ENCODE peak calls at places on chromosome 22, in nine cellular contexts. One of them, this sample, is unnamed.
A peak's percentile ranks its signal among the peaks of the same experiment; 100 is the strongest.

GRCh38 chr22:29810156-29810555 is 27.9 kb downstream of the ASCC2 start:
- DNase-seq in cardiac fibroblast: no peak
- DNase-seq in psoas muscle: no peak
- DNase-seq in H9: no peak
- DNase-seq in left ventricle myocardium inferior: no peak
- DNase-seq in colonic mucosa: no peak
- DNase-seq in progenitor cell of endocrine pancreas: no peak
- DNase-seq in keratinocyte: no peak
- DNase-seq in HL-60: no peak
- DNase-seq in this sample: no peak

GRCh38 chr22:46941958-46942815 is 179.7 kb downstream of the TBC1D22A start:
- DNase-seq in cardiac fibroblast: no peak
- DNase-seq in psoas muscle: no peak
- DNase-seq in H9: no peak
- DNase-seq in left ventricle myocardium inferior: peak; percentile 42
- DNase-seq in colonic mucosa: peak; percentile 12
- DNase-seq in progenitor cell of endocrine pancreas: no peak
- DNase-seq in keratinocyte: no peak
- DNase-seq in HL-60: no peak
- DNase-seq in this sample: peak; percentile 27

GRCh38 chr22:37192741-37193140 is 4.7 kb upstream of the C1QTNF6 start:
- DNase-seq in cardiac fibroblast: no peak
- DNase-seq in psoas muscle: no peak
- DNase-seq in H9: no peak
- DNase-seq in left ventricle myocardium inferior: no peak
- DNase-seq in colonic mucosa: no peak
- DNase-seq in progenitor cell of endocrine pancreas: no peak
- DNase-seq in keratinocyte: no peak
- DNase-seq in HL-60: no peak
- DNase-seq in this sample: no peak

GRCh38 chr22:38144025-38144405 is 33.5 kb upstream of the BAIAP2L2 start:
- DNase-seq in cardiac fibroblast: no peak
- DNase-seq in psoas muscle: no peak
- DNase-seq in H9: peak; percentile 49
- DNase-seq in left ventricle myocardium inferior: no peak
- DNase-seq in colonic mucosa: no peak
- DNase-seq in progenitor cell of endocrine pancreas: no peak
- DNase-seq in keratinocyte: no peak
- DNase-seq in HL-60: no peak
- DNase-seq in this sample: no peak

GRCh38 chr22:46047226-46047625 is 70.3 kb upstream of the WNT7B start:
- DNase-seq in cardiac fibroblast: no peak
- DNase-seq in psoas muscle: peak; percentile 14
- DNase-seq in H9: peak; percentile 15
- DNase-seq in left ventricle myocardium inferior: peak; percentile 14
- DNase-seq in colonic mucosa: no peak
- DNase-seq in progenitor cell of endocrine pancreas: no peak
- DNase-seq in keratinocyte: no peak
- DNase-seq in HL-60: no peak
- DNase-seq in this sample: no peak

GRCh38 chr22:28329582-28330073 is 350.0 kb downstream of the TTC28 start:
- DNase-seq in cardiac fibroblast: peak; percentile 70
- DNase-seq in psoas muscle: no peak
- DNase-seq in H9: no peak
- DNase-seq in left ventricle myocardium inferior: no peak
- DNase-seq in colonic mucosa: no peak
- DNase-seq in progenitor cell of endocrine pancreas: no peak
- DNase-seq in keratinocyte: no peak
- DNase-seq in HL-60: no peak
- DNase-seq in this sample: no peak

GRCh38 chr22:39230261-39231196 is 14.3 kb downstream of the PDGFB start:
- DNase-seq in cardiac fibroblast: no peak
- DNase-seq in psoas muscle: peak; percentile 57
- DNase-seq in H9: peak; percentile 80
- DNase-seq in left ventricle myocardium inferior: no peak
- DNase-seq in colonic mucosa: no peak
- DNase-seq in progenitor cell of endocrine pancreas: no peak
- DNase-seq in keratinocyte: no peak
- DNase-seq in HL-60: no peak
- DNase-seq in this sample: no peak

GRCh38 chr22:30205281-30206115 is 41.1 kb downstream of the LIF start:
- DNase-seq in cardiac fibroblast: peak; percentile 100
- DNase-seq in psoas muscle: peak; percentile 85
- DNase-seq in H9: no peak
- DNase-seq in left ventricle myocardium inferior: peak; percentile 49
- DNase-seq in colonic mucosa: no peak
- DNase-seq in progenitor cell of endocrine pancreas: no peak
- DNase-seq in keratinocyte: no peak
- DNase-seq in HL-60: peak; percentile 82
- DNase-seq in this sample: peak; percentile 93

GRCh38 chr22:28118957-28119631 is 200.0 kb upstream of the PITPNB start:
- DNase-seq in cardiac fibroblast: no peak
- DNase-seq in psoas muscle: no peak
- DNase-seq in H9: no peak
- DNase-seq in left ventricle myocardium inferior: no peak
- DNase-seq in colonic mucosa: no peak
- DNase-seq in progenitor cell of endocrine pancreas: no peak
- DNase-seq in keratinocyte: no peak
- DNase-seq in HL-60: no peak
- DNase-seq in this sample: no peak

GRCh38 chr22:44697423-44698179 is 4.4 kb upstream of the PRR5 start:
- DNase-seq in cardiac fibroblast: peak; percentile 72
- DNase-seq in psoas muscle: peak; percentile 87
- DNase-seq in H9: peak; percentile 87
- DNase-seq in left ventricle myocardium inferior: peak; percentile 77
- DNase-seq in colonic mucosa: peak; percentile 86
- DNase-seq in progenitor cell of endocrine pancreas: peak; percentile 89
- DNase-seq in keratinocyte: no peak
- DNase-seq in HL-60: peak; percentile 53
- DNase-seq in this sample: peak; percentile 41

GRCh38 chr22:47593911-47594311 is 831.5 kb downstream of the TBC1D22A start:
- DNase-seq in cardiac fibroblast: no peak
- DNase-seq in psoas muscle: peak; percentile 21
- DNase-seq in H9: no peak
- DNase-seq in left ventricle myocardium inferior: no peak
- DNase-seq in colonic mucosa: no peak
- DNase-seq in progenitor cell of endocrine pancreas: no peak
- DNase-seq in keratinocyte: no peak
- DNase-seq in HL-60: no peak
- DNase-seq in this sample: no peak

GRCh38 chr22:44347549-44347948 is 34.8 kb upstream of the SHISAL1 start:
- DNase-seq in cardiac fibroblast: no peak
- DNase-seq in psoas muscle: no peak
- DNase-seq in H9: no peak
- DNase-seq in left ventricle myocardium inferior: no peak
- DNase-seq in colonic mucosa: no peak
- DNase-seq in progenitor cell of endocrine pancreas: no peak
- DNase-seq in keratinocyte: no peak
- DNase-seq in HL-60: no peak
- DNase-seq in this sample: no peak

GRCh38 chr22:20577549-20577975 is 70.2 kb downstream of the MED15 start:
- DNase-seq in cardiac fibroblast: no peak
- DNase-seq in psoas muscle: no peak
- DNase-seq in H9: no peak
- DNase-seq in left ventricle myocardium inferior: peak; percentile 19
- DNase-seq in colonic mucosa: peak; percentile 55
- DNase-seq in progenitor cell of endocrine pancreas: no peak
- DNase-seq in keratinocyte: no peak
- DNase-seq in HL-60: no peak
- DNase-seq in this sample: no peak
- TF ChIP-seq CTCF in cardiac fibroblast: no peak
- TF ChIP-seq CTCF in psoas muscle: no peak
- TF ChIP-seq CTCF in H9: no peak
- TF ChIP-seq CTCF in left ventricle myocardium inferior: no peak
- TF ChIP-seq CTCF in colonic mucosa: no peak
- TF ChIP-seq CTCF in progenitor cell of endocrine pancreas: no peak
- TF ChIP-seq CTCF in keratinocyte: no peak
- TF ChIP-seq CTCF in HL-60: no peak
- TF ChIP-seq CTCF in this sample: no peak

DNA sequence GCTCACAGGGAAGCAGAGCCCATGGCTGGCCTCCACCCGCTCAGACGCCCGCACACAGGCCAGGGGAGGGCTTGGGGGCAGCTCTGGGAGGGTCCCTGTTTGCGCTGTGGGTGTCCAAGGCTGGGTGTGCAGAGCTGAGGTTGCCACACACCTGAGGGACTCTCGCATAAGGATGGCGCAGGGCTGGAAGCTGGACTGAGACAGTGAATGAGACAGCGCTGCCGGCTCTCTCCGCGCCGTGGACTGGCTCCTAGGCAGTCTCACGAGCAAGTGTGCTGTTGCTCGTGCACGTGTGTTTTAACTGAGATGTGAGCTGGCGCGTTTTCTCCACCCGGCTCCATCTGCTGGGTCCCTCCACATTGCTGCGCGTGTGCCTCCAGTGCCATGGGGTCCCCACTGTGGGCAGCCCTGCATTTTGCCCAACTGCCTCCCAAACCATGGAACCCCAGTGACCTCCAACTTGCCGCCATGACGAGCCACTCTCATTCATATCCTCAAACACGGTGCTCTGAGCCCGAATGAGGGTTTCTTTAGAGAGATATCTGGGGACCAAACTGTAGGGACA is 4.2 kb upstream of the BID start:
- DNase-seq in cardiac fibroblast: no peak
- DNase-seq in psoas muscle: peak; percentile 45
- DNase-seq in H9: no peak
- DNase-seq in left ventricle myocardium inferior: no peak
- DNase-seq in colonic mucosa: no peak
- DNase-seq in progenitor cell of endocrine pancreas: no peak
- DNase-seq in keratinocyte: no peak
- DNase-seq in HL-60: no peak
- DNase-seq in this sample: no peak
- TF ChIP-seq CTCF in cardiac fibroblast: no peak
- TF ChIP-seq CTCF in psoas muscle: no peak
- TF ChIP-seq CTCF in H9: no peak
- TF ChIP-seq CTCF in left ventricle myocardium inferior: no peak
- TF ChIP-seq CTCF in colonic mucosa: no peak
- TF ChIP-seq CTCF in progenitor cell of endocrine pancreas: no peak
- TF ChIP-seq CTCF in keratinocyte: no peak
- TF ChIP-seq CTCF in HL-60: no peak
- TF ChIP-seq CTCF in this sample: no peak

DNA sequence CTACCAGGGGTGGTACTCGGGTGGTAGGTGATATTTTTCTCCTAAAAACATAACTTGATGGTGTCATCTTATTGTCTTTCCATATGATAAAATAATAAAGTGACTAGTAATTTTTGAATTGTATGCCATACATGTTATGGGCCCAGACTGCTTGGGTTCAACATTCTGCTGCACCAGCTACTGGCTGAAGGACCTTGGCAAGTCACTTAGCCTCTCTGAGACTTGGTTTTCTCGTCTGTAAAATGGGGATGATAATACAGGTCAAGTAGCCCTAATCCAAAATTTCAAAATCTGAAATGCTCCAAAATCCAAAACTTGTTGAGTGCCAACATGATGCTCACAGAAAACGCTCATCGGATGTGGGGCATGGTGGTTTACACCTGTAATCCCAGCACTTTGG is 35.6 kb upstream of the TFIP11 start:
- DNase-seq in cardiac fibroblast: no peak
- DNase-seq in psoas muscle: no peak
- DNase-seq in H9: no peak
- DNase-seq in left ventricle myocardium inferior: no peak
- DNase-seq in colonic mucosa: no peak
- DNase-seq in progenitor cell of endocrine pancreas: no peak
- DNase-seq in keratinocyte: no peak
- DNase-seq in HL-60: no peak
- DNase-seq in this sample: no peak
- TF ChIP-seq CTCF in cardiac fibroblast: no peak
- TF ChIP-seq CTCF in psoas muscle: no peak
- TF ChIP-seq CTCF in H9: no peak
- TF ChIP-seq CTCF in left ventricle myocardium inferior: no peak
- TF ChIP-seq CTCF in colonic mucosa: no peak
- TF ChIP-seq CTCF in progenitor cell of endocrine pancreas: no peak
- TF ChIP-seq CTCF in keratinocyte: no peak
- TF ChIP-seq CTCF in HL-60: no peak
- TF ChIP-seq CTCF in this sample: no peak

GRCh38 chr22:32674925-32675825 is 126.3 kb upstream of the TIMP3 start:
- DNase-seq in cardiac fibroblast: no peak
- DNase-seq in psoas muscle: peak; percentile 62
- DNase-seq in H9: no peak
- DNase-seq in left ventricle myocardium inferior: peak; percentile 36
- DNase-seq in colonic mucosa: no peak
- DNase-seq in progenitor cell of endocrine pancreas: no peak
- DNase-seq in keratinocyte: no peak
- DNase-seq in HL-60: no peak
- DNase-seq in this sample: no peak
- TF ChIP-seq CTCF in cardiac fibroblast: no peak
- TF ChIP-seq CTCF in psoas muscle: no peak
- TF ChIP-seq CTCF in H9: no peak
- TF ChIP-seq CTCF in left ventricle myocardium inferior: peak; percentile 41
- TF ChIP-seq CTCF in colonic mucosa: no peak
- TF ChIP-seq CTCF in progenitor cell of endocrine pancreas: no peak
- TF ChIP-seq CTCF in keratinocyte: no peak
- TF ChIP-seq CTCF in HL-60: no peak
- TF ChIP-seq CTCF in this sample: peak; percentile 16

GRCh38 chr22:31753634-31754471 is at the start of gene DEPDC5:
- DNase-seq in cardiac fibroblast: peak; percentile 92
- DNase-seq in psoas muscle: peak; percentile 97
- DNase-seq in H9: peak; percentile 98
- DNase-seq in left ventricle myocardium inferior: peak; percentile 97
- DNase-seq in colonic mucosa: peak; percentile 98
- DNase-seq in progenitor cell of endocrine pancreas: peak; percentile 96
- DNase-seq in keratinocyte: peak; percentile 64
- DNase-seq in HL-60: peak; percentile 93
- DNase-seq in this sample: peak; percentile 71
- TF ChIP-seq CTCF in cardiac fibroblast: no peak
- TF ChIP-seq CTCF in psoas muscle: no peak
- TF ChIP-seq CTCF in H9: no peak
- TF ChIP-seq CTCF in left ventricle myocardium inferior: no peak
- TF ChIP-seq CTCF in colonic mucosa: no peak
- TF ChIP-seq CTCF in progenitor cell of endocrine pancreas: no peak
- TF ChIP-seq CTCF in keratinocyte: no peak
- TF ChIP-seq CTCF in HL-60: no peak
- TF ChIP-seq CTCF in this sample: no peak